ENCODE peak calls at places on chromosomes 16 and 17, in seven cellular contexts. F is stimulated activated CD4-positive, alpha-beta T cell treated with anti-CD3 and anti-CD28 coated beads, Interleukin-2, amount 100 ng/mL, for 48 hours; K is C1 segment of cervical spinal cord; D is brain pericyte; O is H7; V is CD8-positive, alpha-beta memory T cell; J is effector CD4-positive, alpha-beta T cell. L is an unnamed sample.

GRCh38 chr17:67435122-67435521 is 58.0 kb downstream of the PITPNC1 start:
- DNase-seq in F (no peak), D (no peak), O (no peak), K (no peak), J (peak), V (peak), L (no peak)

GRCh38 chr16:66135376-66135775 is 231.1 kb upstream of the CDH5 start:
- DNase-seq in J (no peak), O (no peak), D (no peak), V (no peak), F (no peak), K (no peak), L (no peak)

GRCh38 chr17:49260922-49261291 is 30.3 kb upstream of the PHOSPHO1 start:
- DNase-seq in V (no peak), D (no peak), O (no peak), F (no peak), K (no peak), J (no peak), L (no peak)

GRCh38 chr17:49450735-49451134 is 36.1 kb upstream of the PHB1 start:
- DNase-seq in F (no peak), O (no peak), K (no peak), J (no peak), V (no peak), D (no peak), L (no peak)

GRCh38 chr16:11359370-11359769 is 14.1 kb downstream of the RMI2 start:
- DNase-seq in O (peak), F (no peak), D (no peak), V (no peak), J (no peak), K (no peak), L (peak)

GRCh38 chr17:9115446-9116265 is 94.3 kb downstream of the NTN1 start:
- DNase-seq in F (peak), O (peak), D (no peak), V (no peak), J (no peak), K (no peak), L (peak)

GRCh38 chr16:592518-593306 is 2.8 kb downstream of the RAB40C start:
- DNase-seq in D (peak), J (no peak), K (no peak), O (no peak), F (no peak), V (no peak), L (peak)

GRCh38 chr16:90040152-90041023 is 21.1 kb upstream of the DBNDD1 start:
- DNase-seq in V (no peak), J (no peak), D (no peak), K (no peak), O (peak), F (no peak), L (no peak)

GRCh38 chr17:49996495-49997255 is 1.7 kb upstream of the DLX3 start:
- DNase-seq in K (no peak), O (peak), J (peak), D (no peak), F (peak), V (peak), L (peak)

L was measured in pancreas.